ENCODE peak calls at places on chromosome 4, in nine cellular contexts. B, W, Z, O, Q, R, N, L and G are unnamed samples.

GRCh38 chr4:174521800-174522182 is 497 bp downstream of the HPGD start:
- DNase-seq in R (peak; percentile 35), L (no peak), O (peak; percentile 38), W (no peak), Z (no peak), Q (no peak), N (no peak), B (no peak), G (no peak)

GRCh38 chr4:14496969-14497368 is 505.3 kb upstream of the CPEB2 start:
- DNase-seq in N (no peak), Q (no peak), L (no peak), O (no peak), W (no peak), R (no peak), Z (no peak), B (no peak), G (no peak)

GRCh38 chr4:165666836-165667235 is 206.2 kb upstream of the TLL1 start:
- DNase-seq in B (no peak), Z (no peak), W (no peak), R (no peak), N (no peak), L (no peak), O (no peak), Q (no peak), G (no peak)

GRCh38 chr4:62531731-62532130 is 1331.6 kb downstream of the ADGRL3 start:
- DNase-seq in N (no peak), B (no peak), O (peak; percentile 93), Q (no peak), Z (no peak), L (no peak), W (no peak), R (peak; percentile 42), G (no peak)

GRCh38 chr4:56908206-56909082 is 744 bp downstream of the REST start:
- DNase-seq in O (peak; percentile 93), Z (peak; percentile 60), L (peak; percentile 65), R (peak; percentile 87), W (no peak), N (peak; percentile 68), Q (peak; percentile 73), B (no peak), G (no peak)

GRCh38 chr4:108940086-108941033 is 177.5 kb upstream of the ETNPPL start:
- DNase-seq in W (no peak), R (peak; percentile 46), L (no peak), O (peak; percentile 34), N (no peak), Z (no peak), B (peak; percentile 25), Q (no peak), G (peak; percentile 43)

GRCh38 chr4:145760176-145760575 is 80.2 kb downstream of the C4orf51 start:
- DNase-seq in W (no peak), N (no peak), O (no peak), L (no peak), Z (no peak), Q (no peak), R (no peak), B (no peak), G (no peak)

GRCh38 chr4:24932831-24933230 is 20.0 kb upstream of the CCDC149 start:
- DNase-seq in B (no peak), N (no peak), L (no peak), O (no peak), Q (no peak), R (no peak), W (no peak), Z (no peak), G (no peak)

GRCh38 chr4:185550933-185551332 is 15.6 kb upstream of the PDLIM3 start:
- DNase-seq in Z (no peak), N (no peak), Q (no peak), O (no peak), L (no peak), R (no peak), W (no peak), B (no peak), G (no peak)

GRCh38 chr4:71472946-71473345 is 134.1 kb downstream of the SLC4A4 start:
- DNase-seq in O (peak; percentile 3), L (peak; percentile 49), R (no peak), Z (no peak), Q (no peak), N (no peak), W (no peak), B (no peak), G (no peak)

GRCh38 chr4:39770471-39770870 is 72.5 kb downstream of the UBE2K start:
- DNase-seq in W (no peak), R (no peak), O (no peak), Z (no peak), Q (no peak), B (no peak), N (no peak), L (no peak), G (no peak)

GRCh38 chr4:151806511-151806927 is 45.7 kb upstream of the GATB start:
- DNase-seq in Z (no peak), O (peak; percentile 83), B (no peak), R (no peak), Q (no peak), N (peak; percentile 52), L (peak; percentile 67), W (no peak), G (no peak)

DNA sequence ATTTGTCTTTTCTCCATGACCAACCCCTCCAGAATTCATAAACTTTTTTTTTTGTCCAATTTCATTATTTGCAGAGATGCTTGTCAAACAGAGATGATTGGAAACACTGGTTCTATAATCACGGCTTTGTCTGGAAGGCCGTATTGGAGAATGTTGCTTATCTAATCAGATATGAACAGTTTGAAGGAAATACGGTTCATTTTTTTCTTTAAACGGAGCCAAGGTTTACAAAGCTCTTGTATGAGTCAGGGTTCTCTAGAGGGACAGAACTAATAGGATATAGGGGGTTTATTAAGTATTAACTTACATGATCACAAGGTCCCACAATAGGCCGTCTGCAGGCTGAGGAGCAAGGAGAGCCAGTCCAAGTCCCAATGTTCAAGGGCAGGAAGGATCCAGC is 1415.8 kb downstream of the C4orf33 start:
- DNase-seq in Q (no peak), O (no peak), Z (no peak), W (no peak), L (peak; percentile 4), N (no peak), B (no peak), R (no peak), G (no peak)
- H3K27ac ChIP-seq in Q (no peak overlapping the region), O (no peak overlapping the region), Z (no peak overlapping the region), W (no peak overlapping the region), L (no peak overlapping the region), N (no peak overlapping the region), B (no peak overlapping the region), R (no peak overlapping the region), G (no peak overlapping the region)

DNA sequence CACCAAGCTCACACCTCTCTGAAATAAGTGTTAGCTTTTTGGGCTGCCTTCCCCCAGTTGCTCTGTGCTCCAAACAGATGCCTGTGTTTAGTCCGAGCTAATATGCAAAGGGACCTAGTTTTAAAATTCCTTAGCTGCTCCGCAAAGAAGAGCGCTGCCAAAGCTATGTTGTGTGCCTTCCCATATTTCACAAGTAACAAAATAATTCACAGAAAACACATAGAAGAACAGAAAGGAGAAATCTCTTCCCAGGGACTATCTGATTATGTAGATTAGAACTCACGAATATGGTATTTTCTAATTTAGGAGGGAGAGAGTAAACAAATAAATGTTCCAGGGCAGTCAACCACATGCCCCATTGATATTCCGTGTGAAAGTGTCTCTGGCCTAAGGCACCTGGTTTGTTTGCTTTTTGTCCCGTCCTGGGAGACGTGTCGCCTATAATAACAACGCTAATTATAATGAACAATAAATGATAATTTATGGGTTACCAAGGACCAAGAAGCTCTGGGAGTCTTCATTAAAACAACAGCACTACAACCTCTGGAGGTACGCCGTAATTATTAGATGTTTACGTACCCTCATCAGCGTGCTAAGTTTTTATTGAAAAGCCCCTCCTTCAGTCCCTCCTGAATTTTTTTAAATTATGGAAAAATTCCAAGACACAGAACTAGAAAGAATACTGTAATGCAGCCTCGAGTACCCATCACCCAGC is 1.2 kb upstream of the CCNG2 start:
- DNase-seq in L (no peak), R (no peak), O (peak; percentile 61), N (no peak), W (no peak), B (no peak), Z (no peak), Q (no peak), G (no peak)
- H3K27ac ChIP-seq in L (no peak overlapping the region), R (peak overlapping the region; percentile 43), O (no peak overlapping the region), N (no peak overlapping the region), W (peak overlapping the region; percentile 43), B (peak overlapping the region; percentile 74), Z (peak overlapping the region; percentile 93), Q (no peak overlapping the region), G (peak overlapping the region; percentile 84)

GRCh38 chr4:183721207-183722081 is 62.4 kb downstream of the TRAPPC11 start:
- DNase-seq in N (peak; percentile 59), Q (peak; percentile 84), O (peak; percentile 44), B (no peak), W (no peak), R (peak; percentile 84), Z (peak; percentile 70), L (peak; percentile 60), G (no peak)

GRCh38 chr4:183727482-183727881 is 68.4 kb downstream of the TRAPPC11 start:
- DNase-seq in W (no peak), Z (no peak), L (no peak), Q (no peak), B (no peak), O (no peak), R (no peak), N (no peak), G (no peak)

GRCh38 chr4:183718876-183719275 is 59.8 kb downstream of the TRAPPC11 start:
- DNase-seq in R (no peak), Q (no peak), Z (no peak), B (no peak), O (no peak), W (no peak), N (no peak), L (no peak), G (no peak)

GRCh38 chr4:183723561-183724228 is 64.6 kb downstream of the TRAPPC11 start:
- DNase-seq in L (no peak), Z (no peak), R (no peak), O (no peak), Q (no peak), B (no peak), N (no peak), W (no peak), G (no peak)

DNA sequence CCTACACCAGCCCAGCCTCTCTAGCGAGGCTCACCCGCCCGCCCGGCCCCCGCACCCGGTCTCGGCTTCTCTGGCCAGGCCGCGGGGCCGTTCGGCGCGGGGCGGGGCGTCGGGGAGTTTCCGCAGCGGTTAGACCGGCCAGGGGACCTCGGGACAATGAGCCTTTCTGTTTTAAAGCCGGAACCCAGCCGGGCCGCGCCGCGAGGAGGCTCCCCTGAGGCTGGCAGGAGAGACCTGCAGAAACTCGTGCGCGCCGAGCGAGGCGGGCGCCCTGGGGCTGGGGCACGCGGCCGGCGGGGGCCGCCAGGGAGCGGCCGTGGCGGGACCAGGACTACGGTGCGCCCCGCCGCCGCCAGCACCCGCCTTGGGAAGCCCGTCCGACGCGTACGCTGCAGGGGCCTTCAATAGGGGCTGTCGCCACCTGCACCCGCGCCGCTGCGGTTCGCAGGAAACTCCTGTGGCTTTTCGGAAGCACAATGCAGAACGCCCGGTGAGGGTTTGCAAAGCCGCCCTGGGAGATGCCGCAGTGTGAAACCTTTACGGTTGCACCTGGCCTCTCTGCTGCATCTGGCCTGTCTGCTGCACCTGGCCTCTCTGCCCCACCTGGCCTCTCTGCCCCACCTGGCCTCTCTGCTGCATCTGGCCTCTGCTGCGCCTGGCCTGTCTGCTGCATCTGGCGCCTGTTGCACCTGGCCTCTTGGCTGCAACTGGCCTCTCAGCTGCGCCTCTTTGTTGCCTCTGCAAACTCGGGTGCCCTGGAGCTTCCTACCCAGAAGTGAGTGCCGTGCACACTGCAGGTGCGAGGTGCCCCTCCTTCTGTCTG is 63.9 kb downstream of the TRAPPC11 start:
- DNase-seq in L (peak; percentile 15), B (no peak), Z (peak; percentile 63), N (peak; percentile 61), W (no peak), Q (peak; percentile 59), O (peak; percentile 65), R (peak; percentile 85), G (no peak)
- H3K27ac ChIP-seq in L (no peak overlapping the region), B (no peak overlapping the region), Z (peak overlapping the region; percentile 77), N (peak overlapping the region; percentile 71), W (peak overlapping the region; percentile 2), Q (peak overlapping the region; percentile 2), O (no peak overlapping the region), R (no peak overlapping the region), G (no peak overlapping the region)

GRCh38 chr4:36088542-36088941 is 155.8 kb downstream of the ARAP2 start:
- DNase-seq in W (no peak), N (no peak), O (no peak), Z (no peak), R (no peak), B (no peak), L (no peak), Q (no peak), G (no peak)
- H3K27ac ChIP-seq in W (no peak overlapping the region), N (no peak overlapping the region), O (no peak overlapping the region), Z (no peak overlapping the region), R (no peak overlapping the region), B (no peak overlapping the region), L (no peak overlapping the region), Q (no peak overlapping the region), G (no peak overlapping the region)